ENCODE peak calls at places on chromosome 2, in ten cellular contexts. U is Karpas-422, N is spleen, J is fibroblast of lung, M is suprapubic skin, Q is A673, A is colonic mucosa, B is Panc1, F is right cardiac atrium, W is body of pancreas. P is an unnamed sample. For H3K4me1, the result is how much of the 10 kb centered on the place peaks cover.

GRCh38 chr2:30149513-30149912 is 2.7 kb downstream of the YPEL5 start:
- DNase-seq in M (no peak), Q (peak), J (peak), B (no peak), U (no peak), N (no peak), A (no peak), W (no peak), F (no peak), P (no peak)

GRCh38 chr2:79327460-79327859 is 167.9 kb upstream of the REG3A start:
- DNase-seq in N (no peak), M (no peak), U (peak), F (no peak), A (no peak), Q (no peak), J (no peak), W (no peak), B (no peak), P (no peak)

GRCh38 chr2:208407667-208408066 is 1.1 kb downstream of the PTH2R start:
- DNase-seq in B (no peak), N (no peak), Q (peak), U (peak), F (no peak), J (peak), W (peak), A (no peak), M (no peak), P (no peak)

GRCh38 chr2:157321514-157321913 is 4.1 kb downstream of the ERMN start:
- DNase-seq in U (no peak), M (no peak), B (no peak), F (no peak), N (no peak), Q (no peak), J (no peak), W (no peak), A (no peak), P (no peak)

GRCh38 chr2:168661404-168661869 is 141.0 kb upstream of the NOSTRIN start:
- DNase-seq in A (no peak), N (no peak), F (no peak), U (no peak), B (no peak), J (no peak), W (no peak), Q (peak), M (no peak), P (peak)

GRCh38 chr2:157082950-157083349 is 174.6 kb upstream of the GALNT5 start:
- DNase-seq in Q (no peak), N (no peak), B (no peak), M (no peak), U (no peak), F (no peak), J (no peak), W (no peak), A (no peak), P (no peak)

GRCh38 chr2:55779459-55780421 is 86.1 kb upstream of the PNPT1 start:
- DNase-seq in J (peak), A (no peak), N (no peak), F (no peak), M (no peak), W (no peak), B (peak), U (no peak), Q (no peak), P (no peak)

GRCh38 chr2:222799262-222799918 is 61.4 kb upstream of the ACSL3 start:
- DNase-seq in B (no peak), J (no peak), N (no peak), M (no peak), F (no peak), W (no peak), Q (no peak), A (peak), U (no peak), P (no peak)

GRCh38 chr2:102100371-102101096 is 42.0 kb upstream of the IL1R1 start:
- DNase-seq in B (no peak), M (no peak), A (no peak), F (no peak), W (no peak), U (no peak), Q (no peak), J (peak), N (no peak), P (no peak)

GRCh38 chr2:197378494-197378972 is 56.3 kb downstream of the SF3B1 start:
- DNase-seq in A (peak), B (peak), Q (peak), M (no peak), J (peak), U (peak), F (peak), W (peak), N (no peak), P (peak)

GRCh38 chr2:11695576-11695975 is 25.6 kb upstream of the NTSR2 start:
- DNase-seq in F (no peak), B (no peak), U (no peak), N (no peak), A (no peak), M (no peak), Q (no peak), W (no peak), J (no peak), P (no peak)

GRCh38 chr2:118122768-118123335 is 34.6 kb downstream of the INSIG2 start:
- DNase-seq in B (no peak), M (no peak), N (no peak), J (no peak), W (no peak), U (no peak), Q (no peak), A (no peak), F (no peak), P (no peak)

GRCh38 chr2:36618381-36618780 is 20.4 kb upstream of the FEZ2 start:
- DNase-seq in M (no peak), B (peak), W (peak), F (peak), J (peak), N (no peak), A (peak), U (peak), Q (peak), P (peak)

GRCh38 chr2:21268197-21268870 is 144.6 kb downstream of the TDRD15 start:
- DNase-seq in W (no peak), B (no peak), N (no peak), U (no peak), Q (no peak), M (no peak), A (no peak), J (no peak), F (peak), P (no peak)

GRCh38 chr2:144938308-144938709 is 418.4 kb upstream of the ZEB2 start:
- DNase-seq in M (no peak), J (peak), F (no peak), B (peak), Q (peak), W (peak), A (no peak), U (no peak), N (no peak), P (no peak)

DNA sequence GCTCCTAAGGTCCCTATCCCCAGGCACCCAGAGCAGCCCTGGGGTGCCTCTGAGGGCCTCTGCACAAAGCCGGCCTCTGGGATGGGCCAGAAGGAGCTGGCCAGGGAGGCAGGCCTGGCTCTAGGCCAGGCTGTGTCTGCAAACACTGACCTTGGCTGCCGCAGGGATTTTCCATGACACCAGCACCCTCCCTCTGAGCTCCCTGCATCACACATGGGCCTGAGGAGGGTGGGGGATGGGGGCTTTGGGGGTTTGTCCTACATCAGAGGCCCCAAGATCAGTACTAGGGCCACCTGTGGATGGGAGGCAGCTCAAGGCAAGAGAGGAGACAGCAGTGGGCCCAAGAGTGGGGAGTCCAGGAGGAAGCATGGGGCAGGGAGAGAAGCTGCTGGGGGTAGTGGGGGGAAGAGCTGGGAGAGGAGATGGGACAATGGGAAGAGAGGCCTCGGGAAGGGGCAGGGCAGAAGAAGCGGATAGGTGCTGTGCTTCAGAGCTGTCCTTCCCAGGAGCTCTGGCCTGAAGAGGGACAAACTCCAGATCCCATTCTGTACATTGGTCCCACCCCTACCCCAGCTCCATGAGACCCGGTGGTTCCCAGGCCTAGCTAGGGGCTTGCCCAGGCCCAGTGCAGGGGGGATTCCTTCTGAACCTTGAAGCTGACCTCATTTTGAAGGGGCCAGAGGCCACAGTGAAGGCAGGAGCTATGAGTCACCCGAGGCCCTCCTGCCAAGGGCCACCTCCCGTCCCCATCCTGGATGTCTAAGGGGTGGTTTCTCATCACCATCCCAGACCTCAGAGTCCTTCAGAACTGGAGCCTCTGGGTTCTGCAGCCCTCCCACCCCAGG is 28.0 kb downstream of the KCNK3 start:
- DNase-seq in N (no peak), M (no peak), A (peak), Q (no peak), U (no peak), W (peak), J (peak), F (peak), B (no peak), P (peak)
- H3K4me1 ChIP-seq in N (under half), M (under half), A (under half), Q (under half), U (under half), W (half or more), J (under half), F (under half), B (half or more), P (half or more)

DNA sequence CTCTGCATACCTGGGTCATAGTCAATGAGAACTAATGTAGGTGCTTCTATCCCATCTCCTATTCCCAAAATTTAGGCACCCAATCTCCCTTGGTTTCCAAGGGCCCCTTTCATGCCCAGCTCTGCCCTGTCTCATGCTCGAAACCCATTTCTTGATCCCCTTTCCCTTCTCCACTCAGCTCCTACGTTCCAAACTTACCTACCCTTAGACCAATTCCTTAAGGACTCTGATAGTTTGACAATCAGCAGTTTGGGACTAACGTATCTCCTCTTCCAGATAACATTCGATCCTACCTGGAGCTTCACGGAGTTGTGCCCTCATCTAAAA is 141.4 kb upstream of the LGALSL start:
- DNase-seq in A (no peak), W (no peak), Q (no peak), J (no peak), N (no peak), B (no peak), U (no peak), M (no peak), F (no peak), P (no peak)
- H3K4me3 ChIP-seq in A (no peak), W (no peak), Q (no peak), J (no peak), N (no peak), B (no peak), U (no peak), M (peak), F (no peak), P (no peak)

GRCh38 chr2:47513981-47514520 is 111.1 kb downstream of the MSH2 start:
- DNase-seq in W (no peak), M (no peak), A (no peak), J (no peak), Q (no peak), N (no peak), F (no peak), B (no peak), U (no peak), P (no peak)
- H3K4me1 ChIP-seq in W (under half), M (under half), A (under half), J (under half), Q (under half), N (under half), F (under half), B (under half), U (half or more), P (under half)

DNA sequence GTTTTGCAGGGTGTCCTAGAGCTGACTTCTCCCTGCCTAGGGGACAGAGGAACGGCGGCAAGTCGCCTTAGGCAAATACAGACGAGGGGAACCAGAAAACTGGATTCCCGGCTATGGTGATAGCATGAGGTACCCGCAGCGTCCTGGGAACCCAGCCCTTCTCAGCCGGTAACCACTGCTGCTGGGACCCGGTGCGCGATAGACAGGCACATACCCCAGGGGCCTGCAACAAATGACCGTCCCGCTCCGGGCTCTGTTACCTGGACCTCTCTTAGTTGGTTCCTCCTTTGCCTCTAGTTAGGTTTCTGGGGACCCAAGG is 643 bp upstream of the SERPINE2 start:
- DNase-seq in M (no peak), A (no peak), F (no peak), W (no peak), Q (no peak), B (no peak), J (no peak), U (no peak), N (no peak), P (no peak)
- H3K4me3 ChIP-seq in M (peak), A (peak), F (peak), W (no peak), Q (peak), B (peak), J (peak), U (no peak), N (peak), P (peak)

DNA sequence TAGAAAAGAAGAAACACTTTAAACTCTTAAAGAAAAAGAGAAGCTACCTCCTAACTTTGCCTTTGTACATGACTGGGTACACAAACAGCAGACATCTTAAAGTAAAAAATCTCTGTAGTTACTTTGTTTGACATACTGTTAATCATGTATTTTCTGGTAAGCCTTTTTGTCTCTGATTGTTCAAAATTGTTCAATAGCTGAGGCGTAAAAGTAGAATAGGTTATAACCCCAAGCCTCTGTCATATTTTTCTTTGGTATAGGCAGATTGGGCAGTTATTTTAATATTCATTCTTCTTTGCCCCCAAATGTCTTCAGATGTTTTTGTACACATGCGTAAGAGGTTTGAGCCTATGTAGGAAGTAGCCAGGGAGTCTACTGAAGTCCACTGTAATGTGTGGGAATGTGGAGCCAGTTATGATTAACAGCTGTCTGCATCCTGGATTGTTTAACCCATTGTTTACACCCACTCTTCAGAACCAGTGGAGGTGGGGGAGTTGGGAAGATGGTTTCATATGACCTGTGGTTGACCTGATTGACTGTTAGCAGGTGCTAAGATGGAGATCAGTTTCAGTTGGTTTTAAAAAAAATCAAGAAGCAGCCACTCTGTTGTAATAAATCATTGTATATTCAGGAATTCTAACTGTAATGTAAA is 150.5 kb downstream of the TANC1 start:
- DNase-seq in J (no peak), B (no peak), U (no peak), W (no peak), Q (no peak), N (no peak), F (no peak), M (no peak), A (no peak), P (no peak)
- H3K4me1 ChIP-seq in J (under half), B (under half), U (under half), W (under half), Q (under half), N (under half), F (under half), M (under half), A (under half), P (under half)

GRCh38 chr2:215772634-215773563 is 240.5 kb downstream of the MREG start:
- DNase-seq in A (no peak), M (no peak), U (no peak), Q (no peak), B (no peak), N (no peak), F (no peak), J (peak), W (no peak), P (no peak)
- H3K4me3 ChIP-seq in A (no peak), M (no peak), U (no peak), Q (no peak), B (no peak), N (no peak), F (no peak), J (no peak), W (no peak), P (no peak)

GRCh38 chr2:120775261-120775660 is 39.6 kb downstream of the GLI2 start:
- DNase-seq in N (peak), W (no peak), Q (no peak), M (no peak), J (no peak), A (no peak), B (no peak), U (no peak), F (peak), P (no peak)
- H3K4me1 ChIP-seq in N (under half), W (under half), Q (under half), M (under half), J (under half), A (under half), B (under half), U (under half), F (under half), P (under half)

DNA sequence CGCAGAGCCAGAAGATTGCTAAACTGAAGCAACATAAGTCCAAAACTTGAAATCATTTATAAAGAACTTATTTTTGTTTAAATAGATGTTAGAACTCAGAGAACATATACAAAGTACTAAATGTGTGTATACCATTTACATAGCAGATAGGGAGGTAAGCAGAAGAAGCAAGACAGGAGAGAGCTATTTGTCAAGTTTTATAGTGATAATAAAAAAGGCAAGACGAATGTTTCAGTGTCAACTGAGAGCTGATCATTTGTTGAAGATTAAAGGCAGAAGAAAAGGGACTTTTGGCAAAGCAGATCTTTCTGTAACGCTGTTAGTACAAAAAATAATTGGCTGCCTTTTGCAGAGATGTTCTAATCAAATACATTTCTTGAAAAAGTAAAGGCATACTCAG is 12.3 kb upstream of the PPP1R1C start:
- DNase-seq in A (no peak), W (no peak), Q (no peak), J (no peak), F (no peak), M (no peak), B (no peak), N (no peak), U (no peak), P (no peak)
- H3K4me3 ChIP-seq in A (no peak), W (no peak), Q (no peak), J (no peak), F (no peak), M (no peak), B (no peak), N (no peak), U (no peak), P (no peak)

DNA sequence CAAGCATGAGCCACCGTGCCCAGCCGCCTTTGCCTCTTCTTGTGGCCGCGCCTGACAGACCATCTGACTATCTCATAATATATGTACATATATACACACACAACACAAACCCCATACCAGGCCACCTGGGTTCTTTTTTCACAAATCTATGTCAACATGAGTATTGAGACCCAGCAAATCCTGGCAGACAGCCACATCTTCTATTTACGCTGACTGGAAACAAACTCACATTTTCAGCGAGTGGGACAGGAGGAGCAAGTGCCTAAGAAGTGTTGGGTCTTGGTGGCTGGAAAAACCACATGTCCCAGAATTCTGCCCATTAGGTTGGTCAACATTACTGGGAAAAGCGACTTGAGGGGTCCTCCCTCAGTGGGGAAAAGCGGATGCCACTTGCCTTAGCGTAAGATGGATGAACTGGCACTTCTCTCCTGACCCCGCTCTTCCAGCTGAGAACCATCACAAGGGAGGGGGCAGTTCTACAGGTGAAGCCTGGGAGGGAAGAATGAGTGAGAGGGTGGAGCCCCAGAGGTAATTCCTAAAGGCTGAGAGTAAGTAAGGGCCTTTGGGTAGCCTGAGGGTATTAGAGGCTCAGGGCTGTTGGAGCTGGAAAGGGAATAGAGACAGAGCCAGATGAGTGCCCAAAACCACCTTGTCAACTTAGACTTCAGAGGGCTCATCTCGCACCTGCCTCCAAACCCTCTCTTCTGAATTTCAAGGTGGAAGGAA is 1.9 kb downstream of the SCYGR3 start:
- DNase-seq in B (no peak), N (no peak), W (no peak), J (no peak), Q (no peak), M (no peak), A (no peak), F (no peak), U (no peak), P (no peak)
- H3K4me1 ChIP-seq in B (under half), N (under half), W (under half), J (under half), Q (under half), M (under half), A (under half), F (under half), U (under half), P (under half)

GRCh38 chr2:240965296-240965904 is 33.0 kb upstream of the SNED1 start:
- DNase-seq in W (no peak), J (no peak), U (no peak), M (no peak), N (peak), B (no peak), F (peak), A (peak), Q (no peak), P (peak)

GRCh38 chr2:240963376-240964220 is 34.8 kb upstream of the SNED1 start:
- DNase-seq in U (no peak), M (no peak), N (peak), W (no peak), Q (no peak), F (no peak), B (no peak), J (no peak), A (no peak), P (peak)

GRCh38 chr2:240963065-240963375 is 35.4 kb upstream of the SNED1 start:
- DNase-seq in A (no peak), M (no peak), N (no peak), U (no peak), W (no peak), Q (no peak), F (no peak), B (no peak), J (no peak), P (peak)

GRCh38 chr2:240964854-240965295 is 33.5 kb upstream of the SNED1 start:
- DNase-seq in N (no peak), J (no peak), W (no peak), B (no peak), F (no peak), U (no peak), Q (no peak), A (no peak), M (peak), P (peak)

GRCh38 chr2:240964221-240964853 is 34.1 kb upstream of the SNED1 start:
- DNase-seq in B (no peak), J (no peak), A (no peak), W (no peak), M (no peak), N (peak), Q (no peak), F (no peak), U (no peak), P (peak)
- H3K4me3 ChIP-seq in B (no peak), J (no peak), A (no peak), W (no peak), M (no peak), N (no peak), Q (no peak), F (no peak), U (no peak), P (no peak)

P was measured in testis.